ENCODE peak calls at places on chromosomes 2 and 18, in five cellular contexts. Y, S, O, W and I are unnamed samples.
A peak's percentile ranks its signal among the peaks of the same experiment; 100 is the strongest.

GRCh38 chr18:55384551-55385275 is 203.3 kb downstream of the TCF4 start:
- DNase-seq in Y (no peak), W (peak; percentile 7), S (no peak), O (peak; percentile 62), I (no peak)

GRCh38 chr2:20443276-20443920 is 3.5 kb upstream of the RHOB start:
- DNase-seq in O (peak; percentile 76), W (peak; percentile 82), S (peak; percentile 50), Y (no peak), I (no peak)

GRCh38 chr2:69798909-69799526 is 30.4 kb upstream of the GMCL1 start:
- DNase-seq in S (no peak), O (peak; percentile 53), Y (peak; percentile 37), W (no peak), I (peak; percentile 80)

GRCh38 chr2:44578401-44579135 is 216.8 kb downstream of the CAMKMT start:
- DNase-seq in O (peak; percentile 87), W (peak; percentile 13), S (peak; percentile 6), Y (no peak), I (no peak)

GRCh38 chr2:167289651-167290410 is 401.6 kb downstream of the XIRP2 start:
- DNase-seq in W (no peak), S (no peak), Y (no peak), O (peak; percentile 50), I (no peak)

GRCh38 chr2:19669126-19669525 is 232.7 kb downstream of the TTC32 start:
- DNase-seq in W (no peak), O (no peak), S (no peak), Y (no peak), I (no peak)

GRCh38 chr18:50797147-50797546 is 22.7 kb downstream of the MRO start:
- DNase-seq in O (no peak), W (peak; percentile 90), Y (no peak), S (no peak), I (peak; percentile 68)

GRCh38 chr2:2326653-2327052 is 4.4 kb downstream of the MYT1L start:
- DNase-seq in Y (no peak), S (no peak), W (no peak), O (no peak), I (no peak)

GRCh38 chr18:79916546-79917350 is 34.7 kb downstream of the SLC66A2 start:
- DNase-seq in O (no peak), S (no peak), W (peak; percentile 0), Y (no peak), I (peak; percentile 83)

GRCh38 chr2:1927896-1928568 is 183.7 kb upstream of the PXDN start:
- DNase-seq in S (no peak), W (no peak), Y (no peak), O (no peak), I (no peak)

GRCh38 chr2:1854747-1855146 is 110.4 kb upstream of the PXDN start:
- DNase-seq in W (no peak), S (peak; percentile 44), O (peak; percentile 51), Y (no peak), I (no peak)

GRCh38 chr2:39736593-39736992 is 42.5 kb downstream of the THUMPD2 start:
- DNase-seq in W (no peak), Y (no peak), S (no peak), O (peak; percentile 92), I (no peak)

GRCh38 chr2:235358981-235359471 is 134.8 kb upstream of the AGAP1 start:
- DNase-seq in W (no peak), O (no peak), S (no peak), Y (peak; percentile 91), I (no peak)

GRCh38 chr2:41326801-41327200 is 721.0 kb upstream of the PKDCC start:
- DNase-seq in W (no peak), S (no peak), O (no peak), Y (no peak), I (no peak)

GRCh38 chr2:64606495-64607363 is 47.0 kb downstream of the SERTAD2 start:
- DNase-seq in W (peak; percentile 84), Y (peak; percentile 80), S (peak; percentile 87), O (peak; percentile 49), I (peak; percentile 97)

GRCh38 chr2:129502781-129503180 is 476.7 kb upstream of the RAB6C start:
- DNase-seq in O (no peak), W (no peak), Y (no peak), S (no peak), I (no peak)

GRCh38 chr2:21011453-21011852 is 32.4 kb downstream of the APOB start:
- DNase-seq in O (no peak), W (no peak), S (no peak), Y (no peak), I (no peak)

GRCh38 chr2:147181351-147182029 is 663.3 kb upstream of the ACVR2A start:
- DNase-seq in S (no peak), O (no peak), W (no peak), Y (no peak), I (no peak)

GRCh38 chr2:30964334-30964733 is 157.1 kb upstream of the CAPN13 start:
- DNase-seq in W (no peak), Y (no peak), O (no peak), S (no peak), I (no peak)

GRCh38 chr2:166127217-166128155 is at the start of gene SCN1A:
- DNase-seq in S (peak; percentile 18), Y (peak; percentile 3), W (no peak), O (peak; percentile 70), I (no peak)

GRCh38 chr2:172943563-172943962 is 132.1 kb upstream of the MAP3K20 start:
- DNase-seq in Y (no peak), S (no peak), W (no peak), O (no peak), I (no peak)

GRCh38 chr2:227347117-227347516 is 22.1 kb downstream of the MFF start:
- DNase-seq in O (no peak), Y (no peak), S (no peak), W (no peak), I (no peak)

GRCh38 chr2:17747684-17748452 is 5.7 kb downstream of the SMC6 start:
- DNase-seq in O (no peak), W (no peak), S (no peak), Y (no peak), I (no peak)

GRCh38 chr2:136065384-136065783 is 52.6 kb downstream of the CXCR4 start:
- DNase-seq in S (no peak), W (no peak), O (no peak), Y (no peak), I (no peak)

GRCh38 chr18:25164837-25165791 is 186.9 kb downstream of the ZNF521 start:
- DNase-seq in W (peak; percentile 8), Y (no peak), S (peak; percentile 21), O (peak; percentile 61), I (no peak)

GRCh38 chr2:5474716-5475115 is 217.5 kb upstream of the SOX11 start:
- DNase-seq in S (no peak), W (no peak), O (no peak), Y (peak; percentile 2), I (peak; percentile 84)

GRCh38 chr2:146481629-146482028 is 1363.2 kb upstream of the ACVR2A start:
- DNase-seq in Y (no peak), S (no peak), O (peak; percentile 35), W (no peak), I (no peak)

GRCh38 chr18:9356969-9357368 is 22.4 kb downstream of the TWSG1 start:
- DNase-seq in S (no peak), W (no peak), Y (no peak), O (no peak), I (no peak)

GRCh38 chr2:191128172-191128910 is 22.5 kb downstream of the STAT4 start:
- DNase-seq in S (no peak), O (no peak), Y (no peak), W (no peak), I (no peak)

GRCh38 chr2:73728711-73729110 is 8.4 kb downstream of the TPRKB start:
- DNase-seq in S (no peak), W (no peak), Y (no peak), O (no peak), I (no peak)

GRCh38 chr2:137178955-137179377 is 413.6 kb downstream of the THSD7B start:
- DNase-seq in O (peak; percentile 60), S (no peak), Y (no peak), W (no peak), I (no peak)

GRCh38 chr18:13437801-13438506 is 219.4 kb downstream of the LDLRAD4 start:
- DNase-seq in W (no peak), S (no peak), O (no peak), Y (no peak), I (no peak)

DNA sequence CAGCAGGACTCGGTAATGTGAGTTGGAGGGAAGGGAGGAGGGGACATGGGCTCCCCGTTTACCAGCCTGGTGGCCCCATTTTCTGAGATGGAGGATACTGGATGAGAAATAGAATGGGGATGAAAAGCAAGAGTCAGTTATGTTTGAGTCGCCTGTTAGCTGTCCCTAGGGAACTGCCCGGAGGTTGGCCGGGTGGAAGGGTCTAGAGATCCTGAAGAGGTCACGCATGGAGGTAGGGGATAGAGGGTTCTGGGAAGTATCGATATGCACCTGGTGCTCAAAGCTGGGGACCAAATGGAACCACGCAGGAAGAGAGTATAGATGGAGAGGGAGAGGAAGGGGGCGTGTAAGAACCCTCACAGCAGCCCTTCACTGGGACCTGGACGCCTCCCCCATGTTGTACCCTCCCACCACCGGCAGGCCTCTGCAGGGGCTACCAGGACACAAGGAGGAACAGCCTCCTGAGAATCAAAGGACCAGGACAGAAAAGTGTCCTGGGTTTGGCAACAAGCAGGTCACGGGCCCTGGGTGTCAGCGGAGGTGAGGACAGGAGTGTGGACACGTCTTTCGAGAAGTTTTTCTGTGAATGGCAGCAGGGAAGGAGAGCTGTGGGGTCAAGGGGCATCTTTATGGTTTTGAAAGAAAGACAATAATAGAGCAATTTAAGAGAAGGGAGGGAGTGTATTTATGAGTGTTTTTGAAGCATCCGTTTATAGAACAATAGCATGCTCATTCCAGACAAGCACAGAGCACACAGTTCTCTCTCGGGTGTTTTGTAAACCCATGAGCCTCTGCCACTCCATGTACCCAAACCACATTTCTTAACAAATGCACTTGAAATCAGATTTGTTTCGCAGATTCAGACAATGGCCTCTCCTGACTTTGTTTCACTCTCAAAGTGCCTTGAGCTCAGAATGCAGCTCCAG is 132.2 kb downstream of the SMAD7 start:
- DNase-seq in S (no peak), W (peak; percentile 1), Y (no peak), O (no peak), I (no peak)
- TF ChIP-seq CTCF in S (no peak), W (no peak), Y (no peak), O (no peak), I (no peak)

GRCh38 chr18:65056575-65056974 is 694.2 kb upstream of the CDH7 start:
- DNase-seq in W (no peak), Y (no peak), O (no peak), S (no peak), I (no peak)
- H3K4me1 ChIP-seq in W (no peaks in the 10 kb centered on the region), Y (no peaks in the 10 kb centered on the region), O (no peaks in the 10 kb centered on the region), S (no peaks in the 10 kb centered on the region), I (no peaks in the 10 kb centered on the region)

GRCh38 chr18:3634250-3634939 is 184.4 kb downstream of the TGIF1 start:
- DNase-seq in O (no peak), S (no peak), Y (no peak), W (no peak), I (no peak)
- TF ChIP-seq CTCF in O (no peak), S (no peak), Y (no peak), W (no peak), I (no peak)

DNA sequence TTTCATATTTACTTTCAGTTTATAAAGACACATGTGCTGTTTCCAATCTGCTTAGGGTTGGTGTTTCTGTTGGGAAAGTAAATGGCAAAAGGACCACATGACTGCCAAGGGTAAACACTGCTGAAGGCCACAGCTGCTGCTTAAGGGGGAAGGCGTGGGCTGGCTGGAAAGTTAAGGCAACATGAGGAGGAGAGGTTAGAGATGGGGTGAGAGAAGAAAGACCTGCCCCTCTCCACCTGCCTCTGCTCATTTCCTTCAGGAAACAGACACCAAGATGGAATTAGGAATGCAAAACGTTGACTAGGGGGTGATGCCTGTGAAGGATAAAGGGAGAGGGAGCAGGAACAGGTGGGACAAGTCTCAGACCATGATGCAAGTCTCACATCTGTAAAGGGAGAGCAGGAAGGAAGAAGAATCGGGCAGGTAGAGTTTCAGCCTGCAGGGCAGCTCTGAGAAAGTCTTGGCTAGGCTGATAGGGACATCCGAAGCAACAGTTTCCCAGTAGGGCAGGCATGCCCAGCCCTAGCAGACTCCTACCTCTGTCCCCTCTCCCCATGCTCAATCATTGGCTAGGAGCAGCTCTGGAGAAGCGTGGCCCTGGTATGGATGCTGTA is 86.0 kb downstream of the CDC42EP3 start:
- DNase-seq in Y (peak; percentile 35), O (peak; percentile 72), S (no peak), W (peak; percentile 83), I (no peak)
- H3K4me1 ChIP-seq in Y (peaks cover 76% of the 10 kb centered on the region), O (peaks cover 43% of the 10 kb centered on the region), S (peaks cover 49% of the 10 kb centered on the region), W (peaks cover 60% of the 10 kb centered on the region), I (peaks cover 54% of the 10 kb centered on the region)